ENCODE peak calls at places on chromosomes 11 and 22, in nine cellular contexts. F is transverse colon, J is IMR-90, E is sigmoid colon, X is heart left ventricle, G is esophagus muscularis mucosa, K is adrenal gland, M is ovary, Q is suprapubic skin. I is an unnamed sample.

GRCh38 chr22:37534445-37534844 is 15.2 kb upstream of the CARD10 start:
- DNase-seq in F (no peak), J (no peak), E (no peak), X (no peak), G (no peak), K (no peak), M (no peak), Q (no peak), I (no peak)

GRCh38 chr11:27276141-27276540 is 86.9 kb downstream of the CCDC34 start:
- DNase-seq in F (no peak), J (no peak), E (no peak), X (no peak), G (no peak), K (no peak), M (no peak), Q (no peak), I (no peak)

GRCh38 chr11:118915941-118916841 is 9.5 kb downstream of the BCL9L start:
- DNase-seq in F (no peak), J (no peak), E (peak), X (no peak), G (no peak), K (peak), M (peak), Q (no peak), I (no peak)

GRCh38 chr11:123381149-123381548 is 48.9 kb upstream of the GRAMD1B start:
- DNase-seq in F (no peak), J (no peak), E (no peak), X (no peak), G (peak), K (no peak), M (no peak), Q (no peak), I (no peak)

GRCh38 chr22:31944700-31945477 is 554 bp downstream of the YWHAH start:
- DNase-seq in F (peak), J (no peak), E (peak), X (peak), G (no peak), K (peak), M (peak), Q (peak), I (peak)

GRCh38 chr11:12411806-12412727 is 34.7 kb downstream of the PARVA start:
- DNase-seq in F (peak), J (peak), E (peak), X (peak), G (peak), K (peak), M (peak), Q (no peak), I (peak)

GRCh38 chr11:47852053-47852452 is 3.9 kb upstream of the NUP160 start:
- DNase-seq in F (no peak), J (no peak), E (no peak), X (no peak), G (no peak), K (no peak), M (no peak), Q (no peak), I (no peak)

GRCh38 chr11:94732617-94733292 is 35.4 kb upstream of the AMOTL1 start:
- DNase-seq in F (no peak), J (peak), E (peak), X (peak), G (peak), K (peak), M (no peak), Q (no peak), I (no peak)

GRCh38 chr11:93515438-93515837 is 27.8 kb downstream of the SMCO4 start:
- DNase-seq in F (no peak), J (no peak), E (no peak), X (peak), G (no peak), K (no peak), M (no peak), Q (no peak), I (no peak)

GRCh38 chr11:103465555-103466140 is 356.4 kb downstream of the DYNC2H1 start:
- DNase-seq in F (no peak), J (no peak), E (no peak), X (no peak), G (no peak), K (no peak), M (no peak), Q (no peak), I (no peak)

GRCh38 chr11:126969865-126970479 is 30.6 kb downstream of the KIRREL3 start:
- DNase-seq in F (no peak), J (peak), E (no peak), X (no peak), G (no peak), K (no peak), M (no peak), Q (no peak), I (peak)

GRCh38 chr11:114088836-114089235 is 29.3 kb downstream of the ZBTB16 start:
- DNase-seq in F (no peak), J (no peak), E (peak), X (no peak), G (no peak), K (no peak), M (no peak), Q (no peak), I (no peak)

GRCh38 chr11:106231591-106231990 is 154.1 kb downstream of the AASDHPPT start:
- DNase-seq in F (no peak), J (peak), E (no peak), X (no peak), G (no peak), K (no peak), M (no peak), Q (no peak), I (no peak)

GRCh38 chr11:106961518-106961917 is 56.8 kb downstream of the GUCY1A2 start:
- DNase-seq in F (no peak), J (peak), E (no peak), X (no peak), G (no peak), K (no peak), M (no peak), Q (no peak), I (no peak)

GRCh38 chr11:100687032-100687629 is at the start of gene ARHGAP42:
- DNase-seq in F (peak), J (peak), E (peak), X (peak), G (no peak), K (peak), M (peak), Q (peak), I (peak)

GRCh38 chr22:30115705-30116104 is 35.4 kb downstream of the HORMAD2 start:
- DNase-seq in F (no peak), J (peak), E (no peak), X (no peak), G (no peak), K (no peak), M (no peak), Q (no peak), I (no peak)

GRCh38 chr22:30423296-30423958 is 2.1 kb upstream of the MTFP1 start:
- DNase-seq in F (peak), J (no peak), E (peak), X (no peak), G (no peak), K (no peak), M (no peak), Q (peak), I (peak)

GRCh38 chr11:67410369-67410831 is 5.1 kb upstream of the CARNS1 start:
- DNase-seq in F (no peak), J (no peak), E (no peak), X (no peak), G (no peak), K (no peak), M (no peak), Q (no peak), I (no peak)

GRCh38 chr11:67408437-67409200 is 4.7 kb downstream of the TBC1D10C start:
- DNase-seq in F (no peak), J (no peak), E (no peak), X (no peak), G (no peak), K (no peak), M (no peak), Q (no peak), I (no peak)

GRCh38 chr11:67409261-67409666 is 5.4 kb downstream of the TBC1D10C start:
- DNase-seq in F (peak), J (no peak), E (no peak), X (no peak), G (no peak), K (no peak), M (no peak), Q (no peak), I (no peak)

GRCh38 chr11:67410984-67411784 is 4.3 kb upstream of the CARNS1 start:
- DNase-seq in F (no peak), J (no peak), E (no peak), X (no peak), G (no peak), K (no peak), M (no peak), Q (no peak), I (no peak)

DNA sequence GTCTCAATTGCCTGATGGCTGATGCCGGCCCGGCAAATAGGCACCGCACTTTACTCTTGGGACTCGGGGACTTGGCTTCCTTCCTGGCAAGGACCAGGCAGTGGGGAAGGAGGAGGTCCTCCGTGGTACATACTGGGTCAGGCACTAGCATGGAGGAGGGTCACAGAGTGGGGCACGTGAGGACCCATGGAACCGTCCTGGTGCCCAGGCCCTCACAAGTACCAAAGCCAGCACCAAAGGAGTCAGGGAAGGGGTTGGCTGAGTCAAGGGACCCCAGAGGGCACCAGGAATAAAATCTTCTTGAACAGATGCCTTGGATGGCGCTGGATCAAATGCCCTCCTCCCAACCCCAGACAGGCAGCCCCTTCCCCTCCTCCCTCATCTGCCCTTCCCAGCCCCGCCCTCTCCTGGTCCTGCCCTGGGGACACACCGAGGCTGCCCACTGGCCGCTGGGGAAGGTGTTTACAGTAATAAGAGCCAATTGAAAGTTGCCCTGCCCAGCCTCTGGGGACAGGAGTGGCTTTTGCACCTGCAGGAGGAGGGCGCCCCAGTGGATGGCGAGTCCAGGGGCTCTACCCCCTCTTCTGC is 5.6 kb upstream of the CARNS1 start:
- DNase-seq in F (peak), J (no peak), E (no peak), X (no peak), G (no peak), K (no peak), M (no peak), Q (no peak), I (peak)
- H3K4me3 ChIP-seq in F (peak), J (no peak), E (no peak), X (no peak), G (peak), K (no peak), M (no peak), Q (no peak), I (no peak)

GRCh38 chr11:62791501-62792192 is at the start of gene TMEM223:
- DNase-seq in F (peak), J (peak), E (peak), X (peak), G (peak), K (peak), M (peak), Q (peak), I (peak)
- TF ChIP-seq POLR2A in F (peak), J (peak), E (peak), X (no peak), G (peak), K (peak), M (no peak), Q (no peak), I (peak)

DNA sequence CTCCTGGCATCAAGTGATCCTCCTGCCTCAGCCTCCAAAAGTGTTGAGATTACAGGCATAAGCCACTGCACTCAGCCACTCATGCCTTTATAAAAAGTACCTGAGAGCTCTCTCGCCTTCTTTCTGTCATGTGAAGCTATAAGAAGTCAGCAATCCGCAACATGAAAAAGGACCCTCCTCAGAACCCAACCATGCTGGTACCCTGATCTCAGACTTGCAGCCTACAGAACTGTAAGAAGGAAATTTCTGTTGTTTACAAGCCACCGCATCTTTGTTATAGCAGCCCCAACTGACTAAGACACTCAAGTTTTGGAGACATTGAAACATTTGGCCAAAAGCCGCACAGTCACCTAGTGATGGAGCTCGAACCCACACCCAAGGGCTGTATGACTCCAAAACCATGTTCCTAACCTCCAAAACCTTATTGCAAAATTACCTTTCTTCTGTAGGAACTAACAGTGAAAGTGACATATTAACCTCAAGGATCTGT is 8.9 kb downstream of the PACSIN2 start:
- DNase-seq in F (no peak), J (no peak), E (no peak), X (no peak), G (no peak), K (no peak), M (no peak), Q (no peak), I (no peak)
- H3K27ac ChIP-seq in F (peak), J (no peak), E (no peak), X (no peak), G (no peak), K (peak), M (no peak), Q (no peak), I (peak)

DNA sequence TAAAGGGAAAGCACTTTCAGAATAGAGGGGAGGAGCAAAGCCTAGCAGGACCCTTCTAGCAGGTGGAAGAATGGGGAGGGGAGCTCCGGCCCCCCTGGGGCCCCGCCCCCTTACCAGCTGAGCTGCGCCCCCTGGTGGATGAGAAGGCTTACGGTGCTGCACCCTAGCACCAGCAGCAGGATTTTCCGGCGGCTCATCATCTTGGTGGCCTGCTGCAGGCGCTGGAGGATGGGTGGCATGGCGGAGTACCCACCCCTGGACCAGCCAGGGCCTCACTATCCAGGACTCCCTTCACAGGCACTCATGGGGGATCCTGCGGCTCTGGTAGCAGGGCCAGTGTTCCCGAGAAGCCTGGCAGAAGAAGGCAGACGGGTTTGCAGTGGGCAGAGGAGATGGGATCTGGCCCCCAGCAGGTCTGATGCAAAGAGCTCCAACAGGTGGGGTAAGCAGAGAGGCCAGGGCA is 3.8 kb downstream of the GAL3ST3 start:
- DNase-seq in F (peak), J (peak), E (peak), X (peak), G (peak), K (peak), M (peak), Q (no peak), I (peak)
- H3K4me3 ChIP-seq in F (no peak), J (no peak), E (no peak), X (no peak), G (no peak), K (no peak), M (no peak), Q (no peak), I (no peak)

GRCh38 chr22:36286096-36286957 is 33.4 kb downstream of the APOL1 start:
- DNase-seq in F (peak), J (peak), E (peak), X (peak), G (peak), K (peak), M (peak), Q (no peak), I (peak)
- TF ChIP-seq POLR2A in F (no peak), J (no peak), E (no peak), X (no peak), G (no peak), K (no peak), M (peak), Q (no peak), I (no peak)

DNA sequence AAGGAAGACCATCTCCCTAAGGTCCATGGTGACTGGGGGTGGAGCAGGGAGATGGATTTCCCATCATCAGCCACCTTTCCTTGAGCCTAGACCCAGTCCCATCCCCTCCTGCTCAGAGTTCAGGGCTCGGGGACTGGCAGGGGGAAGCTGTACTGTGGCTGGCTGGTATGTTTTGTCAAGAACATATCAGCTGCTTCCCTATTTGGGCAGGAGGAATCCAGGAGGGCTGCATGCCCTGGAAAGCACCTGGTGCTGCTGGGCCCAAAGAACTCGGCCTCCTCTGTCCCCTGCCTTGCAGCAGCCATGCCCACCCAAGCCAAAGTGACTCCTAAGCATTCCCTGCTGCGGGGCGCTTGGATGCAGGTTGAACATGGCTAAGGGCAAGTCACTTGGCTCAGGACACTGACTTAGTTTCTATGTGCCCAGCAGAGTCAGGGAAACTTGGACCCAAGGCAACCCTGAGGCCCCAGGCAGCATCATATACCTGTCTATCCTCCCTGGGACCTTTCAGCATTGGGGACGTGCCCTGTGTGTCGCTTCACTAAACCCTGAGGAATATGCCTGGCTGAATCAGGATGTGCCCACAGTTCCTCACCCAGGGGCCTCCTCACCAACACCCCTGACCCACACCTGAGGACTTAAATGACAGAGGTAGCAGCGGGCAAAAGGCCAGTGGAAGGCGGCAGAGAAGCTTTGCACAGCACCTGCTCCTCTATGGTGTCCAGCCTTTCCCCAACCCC is 43.1 kb downstream of the BUD13 start:
- DNase-seq in F (no peak), J (no peak), E (no peak), X (no peak), G (no peak), K (no peak), M (no peak), Q (peak), I (no peak)
- H3K27ac ChIP-seq in F (no peak), J (no peak), E (no peak), X (no peak), G (no peak), K (no peak), M (no peak), Q (no peak), I (no peak)

GRCh38 chr11:72521672-72522071 is 87.3 kb upstream of the CLPB start:
- DNase-seq in F (no peak), J (no peak), E (no peak), X (no peak), G (no peak), K (no peak), M (no peak), Q (no peak), I (no peak)

GRCh38 chr11:72522186-72522585 is 87.9 kb upstream of the CLPB start:
- DNase-seq in F (no peak), J (no peak), E (no peak), X (no peak), G (no peak), K (no peak), M (no peak), Q (no peak), I (no peak)

GRCh38 chr11:72520815-72521214 is 86.5 kb upstream of the CLPB start:
- DNase-seq in F (no peak), J (no peak), E (no peak), X (no peak), G (no peak), K (no peak), M (no peak), Q (no peak), I (no peak)

GRCh38 chr11:72523991-72524390 is 89.7 kb upstream of the CLPB start:
- DNase-seq in F (no peak), J (no peak), E (no peak), X (no peak), G (no peak), K (no peak), M (no peak), Q (no peak), I (no peak)

GRCh38 chr11:72519220-72519881 is 85.0 kb upstream of the CLPB start:
- DNase-seq in F (no peak), J (peak), E (no peak), X (no peak), G (no peak), K (no peak), M (no peak), Q (no peak), I (no peak)
- H3K4me3 ChIP-seq in F (peak), J (peak), E (peak), X (peak), G (peak), K (no peak), M (peak), Q (peak), I (peak)

DNA sequence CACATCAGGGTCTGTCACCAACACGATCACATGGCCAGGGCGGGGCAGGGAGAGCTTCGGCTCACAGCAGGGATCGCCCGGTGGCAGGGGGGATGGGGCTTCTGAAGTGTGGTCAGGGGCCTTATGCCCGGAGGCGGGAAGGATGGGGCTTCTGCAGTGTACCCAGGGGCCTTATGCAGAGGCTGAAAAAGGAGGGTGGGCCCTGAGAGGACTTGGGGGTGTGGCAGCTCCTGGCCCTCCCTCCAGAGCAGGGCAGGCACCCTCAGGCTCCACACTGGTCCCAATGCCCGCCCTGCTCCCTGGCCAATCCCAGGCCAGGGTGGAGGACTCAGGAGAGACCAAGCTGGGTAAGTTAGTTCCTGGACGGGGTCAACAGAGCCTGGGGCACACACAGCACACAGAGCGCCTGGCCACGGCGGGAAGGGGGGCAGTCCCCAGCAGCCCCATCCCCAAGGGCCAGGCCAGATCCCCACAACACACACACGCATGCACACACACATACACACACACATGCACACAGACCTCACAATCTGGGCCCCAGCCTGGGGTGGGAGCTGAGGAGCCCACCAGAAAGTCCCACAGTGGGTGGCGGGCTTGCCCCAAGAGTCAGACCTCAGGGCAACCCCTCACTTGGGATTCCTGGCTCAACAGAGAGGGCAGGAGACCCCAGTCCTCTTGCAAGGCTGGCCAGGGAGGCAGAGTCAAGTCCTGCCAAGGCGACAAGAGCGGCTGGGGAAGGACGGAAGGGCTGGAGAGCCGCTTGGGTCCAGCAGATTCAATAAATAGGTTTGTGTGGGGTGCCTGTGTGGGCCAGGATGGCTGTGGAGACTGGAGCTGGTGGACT is 1.1 kb upstream of the CEND1 start:
- DNase-seq in F (no peak), J (no peak), E (no peak), X (no peak), G (no peak), K (no peak), M (no peak), Q (no peak), I (peak)
- TF ChIP-seq POLR2A in F (no peak), J (no peak), E (no peak), X (no peak), G (no peak), K (no peak), M (no peak), Q (no peak), I (no peak)

GRCh38 chr11:2781413-2782274 is 81.8 kb upstream of the KCNQ1OT1 start:
- DNase-seq in F (peak), J (peak), E (peak), X (peak), G (peak), K (no peak), M (peak), Q (peak), I (peak)
- H3K27ac ChIP-seq in F (no peak), J (no peak), E (no peak), X (peak), G (peak), K (peak), M (peak), Q (no peak), I (peak)

I was measured in upper lobe of left lung.